ENCODE peak calls at places on chromosomes 1 and 21, in six cellular contexts. G is AG04450, R is NCI-H1105, C is endothelial cell, H is lung microvascular endothelial cell, P is HEK293T. K is an unnamed sample.

GRCh38 chr1:197468581-197469175 is 200.6 kb downstream of the CRB1 start:
- DNase-seq in G (no peak), R (no peak), C (no peak), H (no peak), P (no peak), K (no peak)

GRCh38 chr1:196372896-196373536 is 235.2 kb downstream of the KCNT2 start:
- DNase-seq in G (no peak), R (no peak), C (no peak), H (peak), P (peak), K (no peak)

GRCh38 chr1:44112486-44112885 is 6.1 kb upstream of the KLF17 start:
- DNase-seq in G (no peak), R (no peak), C (no peak), H (no peak), P (no peak), K (no peak)

GRCh38 chr1:207020709-207021107 is 11.8 kb downstream of the C1orf116 start:
- DNase-seq in G (no peak), R (no peak), C (no peak), H (peak), P (no peak), K (no peak)

GRCh38 chr1:24318988-24319863 is at the start of gene GRHL3:
- DNase-seq in G (no peak), R (peak), C (no peak), H (no peak), P (no peak), K (peak)

GRCh38 chr1:205703072-205703471 is 22.8 kb upstream of the SLC45A3 start:
- DNase-seq in G (no peak), R (no peak), C (no peak), H (no peak), P (no peak), K (no peak)

GRCh38 chr1:67733741-67734690 is 49.0 kb downstream of the GADD45A start:
- DNase-seq in G (no peak), R (no peak), C (peak), H (no peak), P (no peak), K (no peak)

GRCh38 chr21:39633770-39634181 is 21.0 kb downstream of the B3GALT5 start:
- DNase-seq in G (peak), R (no peak), C (no peak), H (peak), P (no peak), K (no peak)

GRCh38 chr1:101290922-101291561 is 54.2 kb downstream of the S1PR1 start:
- DNase-seq in G (no peak), R (no peak), C (no peak), H (no peak), P (no peak), K (no peak)

GRCh38 chr21:32728455-32729237 is 833 bp upstream of the SYNJ1 start:
- DNase-seq in G (no peak), R (peak), C (no peak), H (no peak), P (no peak), K (no peak)

GRCh38 chr21:33241846-33242245 is 12.1 kb downstream of the IFNAR2 start:
- DNase-seq in G (no peak), R (no peak), C (no peak), H (peak), P (no peak), K (no peak)

GRCh38 chr1:111748618-111749337 is 6.9 kb upstream of the DDX20 start:
- DNase-seq in G (no peak), R (no peak), C (no peak), H (no peak), P (no peak), K (no peak)

GRCh38 chr1:212082765-212083406 is 47.3 kb downstream of the DTL start:
- DNase-seq in G (no peak), R (no peak), C (no peak), H (no peak), P (no peak), K (no peak)

GRCh38 chr1:232036161-232036942 is 409.8 kb downstream of the DISC1 start:
- DNase-seq in G (no peak), R (no peak), C (no peak), H (no peak), P (no peak), K (no peak)

GRCh38 chr1:3638676-3639075 is 11.2 kb downstream of the WRAP73 start:
- DNase-seq in G (no peak), R (no peak), C (no peak), H (no peak), P (no peak), K (no peak)

GRCh38 chr1:178093958-178094751 is at the start of gene RASAL2:
- DNase-seq in G (no peak), R (peak), C (peak), H (peak), P (peak), K (peak)

GRCh38 chr1:218521414-218522169 is 176.5 kb downstream of the TGFB2 start:
- DNase-seq in G (no peak), R (peak), C (peak), H (peak), P (peak), K (peak)

GRCh38 chr1:44604167-44604955 is 69.9 kb downstream of the TMEM53 start:
- DNase-seq in G (no peak), R (no peak), C (no peak), H (no peak), P (no peak), K (no peak)

K was measured in iPS DF 6.9.